ENCODE peak calls at places on chromosome 3, in eight cellular contexts. H is upper lobe of left lung, B is IMR-90, U is HFF-Myc, P is endothelial cell, Z is GM13976, Q is left ventricle myocardium inferior, K is tibial artery. O is an unnamed sample.

GRCh38 chr3:21718161-21718765 is 32.7 kb downstream of the ZNF385D start:
- DNase-seq in B (peak; percentile 96), H (no peak), U (peak; percentile 59), Z (no peak), Q (no peak), P (no peak), K (no peak), O (peak; percentile 65)

GRCh38 chr3:123813876-123814275 is 70.3 kb downstream of the MYLK start:
- DNase-seq in Z (no peak), H (no peak), P (no peak), U (no peak), K (peak; percentile 71), B (no peak), Q (no peak), O (no peak)

GRCh38 chr3:127036209-127037020 is 53.5 kb downstream of the PLXNA1 start:
- DNase-seq in Q (peak; percentile 14), K (peak; percentile 62), Z (no peak), U (no peak), P (no peak), B (no peak), H (peak; percentile 75), O (no peak)

GRCh38 chr3:139533781-139534443 is 5.6 kb downstream of the RBP1 start:
- DNase-seq in B (peak; percentile 65), P (no peak), Q (peak; percentile 35), Z (no peak), U (no peak), K (no peak), H (peak; percentile 17), O (no peak)

GRCh38 chr3:194885766-194886165 is 200.1 kb downstream of the FAM43A start:
- DNase-seq in Q (no peak), B (no peak), U (no peak), H (no peak), P (no peak), Z (no peak), K (no peak), O (no peak)

GRCh38 chr3:66499881-66500574 is 794 bp downstream of the LRIG1 start:
- DNase-seq in P (peak; percentile 54), Q (peak; percentile 46), U (no peak), H (peak; percentile 92), K (peak; percentile 73), B (peak; percentile 43), Z (peak; percentile 54), O (no peak)

GRCh38 chr3:149234671-149235245 is 13.1 kb upstream of the CP start:
- DNase-seq in H (no peak), B (no peak), Q (no peak), P (no peak), Z (no peak), U (no peak), K (no peak), O (no peak)

GRCh38 chr3:149473314-149473990 is 1.0 kb upstream of the TM4SF4 start:
- DNase-seq in U (no peak), P (no peak), B (peak; percentile 85), Q (no peak), H (no peak), Z (no peak), K (peak; percentile 90), O (no peak)

GRCh38 chr3:177308911-177309310 is 111.6 kb upstream of the TBL1XR1 start:
- DNase-seq in P (no peak), Z (no peak), K (no peak), U (no peak), Q (no peak), B (no peak), H (no peak), O (no peak)

GRCh38 chr3:177307391-177307790 is 110.1 kb upstream of the TBL1XR1 start:
- DNase-seq in P (no peak), Q (no peak), B (no peak), Z (no peak), U (no peak), H (no peak), K (no peak), O (no peak)

GRCh38 chr3:177300842-177301241 is 103.6 kb upstream of the TBL1XR1 start:
- DNase-seq in Z (no peak), H (no peak), Q (no peak), B (no peak), U (no peak), K (no peak), P (no peak), O (no peak)

DNA sequence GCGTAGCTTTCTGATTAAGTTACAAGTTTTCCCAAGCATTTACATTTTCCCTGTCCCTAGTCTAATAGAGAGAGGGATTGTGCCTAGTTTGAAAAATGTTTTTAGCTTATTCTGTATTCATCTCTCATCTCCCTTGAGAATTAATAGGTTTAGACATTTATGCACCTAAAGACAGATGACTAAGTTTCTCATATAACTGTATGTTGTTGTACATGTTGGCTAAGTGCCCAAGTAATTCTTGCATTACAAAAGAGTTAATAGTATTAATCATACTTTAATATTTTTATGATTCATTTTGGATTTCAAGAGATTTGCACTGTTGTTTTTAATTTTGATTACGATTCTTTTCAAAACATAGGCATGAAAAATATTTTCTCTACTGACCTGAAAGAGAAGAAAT is 109.0 kb upstream of the TBL1XR1 start:
- DNase-seq in P (no peak), Q (no peak), K (no peak), Z (no peak), U (no peak), B (peak; percentile 50), H (no peak), O (no peak)
- TF ChIP-seq CTCF in P (no peak), Q (no peak), K (no peak), Z (no peak), U (no peak), B (no peak), H (no peak), O (no peak)

DNA sequence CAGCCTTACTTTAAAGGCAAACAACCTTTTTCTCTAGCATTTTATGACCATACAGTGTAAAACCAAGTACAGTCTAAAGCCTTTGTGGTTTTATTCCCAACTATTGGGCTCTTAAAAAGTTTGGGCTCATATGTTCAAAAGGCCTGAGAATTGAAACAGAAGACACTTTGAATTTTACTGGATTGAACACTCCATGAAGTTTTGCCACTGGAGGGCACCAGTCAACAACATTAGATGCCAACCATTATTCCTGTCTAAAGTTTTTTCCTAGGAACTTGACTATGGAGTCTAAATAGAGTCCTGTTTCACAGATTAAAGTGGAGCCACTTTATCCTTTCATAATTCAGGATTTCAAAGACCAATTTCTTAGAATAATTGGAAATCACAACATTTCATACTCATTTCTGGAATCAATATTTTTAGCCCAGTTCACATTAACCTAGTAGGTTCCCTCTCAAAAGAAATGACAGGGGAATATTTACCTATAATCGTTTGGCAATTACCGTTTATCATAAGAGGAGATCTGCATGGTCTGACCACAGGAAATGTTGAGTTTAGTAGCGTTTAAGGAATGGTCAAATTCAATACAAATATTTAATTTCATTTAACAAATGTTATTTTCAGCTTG is 244.1 kb upstream of the PDZRN3 start:
- DNase-seq in B (peak; percentile 38), U (peak; percentile 24), P (peak; percentile 48), Q (no peak), K (no peak), Z (peak; percentile 20), H (no peak), O (peak; percentile 7)
- TF ChIP-seq CTCF in B (peak; percentile 68), U (peak; percentile 44), P (peak; percentile 51), Q (peak; percentile 72), K (peak; percentile 43), Z (peak; percentile 2), H (no peak), O (peak; percentile 68)

GRCh38 chr3:16900779-16901440 is 16.2 kb downstream of the PLCL2 start:
- DNase-seq in Q (no peak), H (no peak), B (no peak), K (no peak), Z (no peak), P (no peak), U (no peak), O (no peak)
- TF ChIP-seq CTCF in Q (no peak), H (no peak), B (no peak), K (no peak), Z (no peak), P (no peak), U (no peak), O (no peak)

DNA sequence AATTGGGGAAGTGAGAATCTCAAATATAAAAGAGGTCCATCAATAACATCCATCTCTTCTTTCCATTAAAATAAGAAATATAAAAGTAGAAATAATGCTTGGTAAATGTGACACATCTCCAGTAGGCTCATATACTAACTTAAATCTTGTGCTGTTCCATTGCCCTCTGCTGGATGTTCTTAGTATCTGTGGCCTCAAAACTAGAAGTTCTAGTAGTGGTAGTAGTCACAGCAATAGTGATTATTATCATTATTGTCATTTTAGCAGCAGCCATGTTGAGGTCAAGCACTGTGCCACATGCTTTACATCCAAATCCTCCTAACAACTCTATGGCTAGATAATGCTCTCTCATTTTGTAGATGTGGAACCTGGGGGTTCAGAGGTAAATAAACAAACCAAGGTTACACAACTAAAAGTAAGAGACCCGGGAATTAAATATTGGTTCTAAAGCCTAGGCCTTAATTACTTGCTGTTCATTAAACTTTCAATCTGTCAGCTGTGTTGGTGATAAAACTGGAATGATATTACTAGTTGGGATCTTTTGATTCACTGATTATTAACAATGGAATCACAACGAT is 20.2 kb upstream of the BTLA start:
- DNase-seq in H (no peak), U (peak; percentile 27), K (no peak), B (peak; percentile 78), Z (peak; percentile 54), P (peak; percentile 22), Q (no peak), O (peak; percentile 24)
- TF ChIP-seq CTCF in H (peak; percentile 52), U (peak; percentile 61), K (peak; percentile 86), B (peak; percentile 84), Z (peak; percentile 59), P (peak; percentile 71), Q (peak; percentile 81), O (peak; percentile 73)

DNA sequence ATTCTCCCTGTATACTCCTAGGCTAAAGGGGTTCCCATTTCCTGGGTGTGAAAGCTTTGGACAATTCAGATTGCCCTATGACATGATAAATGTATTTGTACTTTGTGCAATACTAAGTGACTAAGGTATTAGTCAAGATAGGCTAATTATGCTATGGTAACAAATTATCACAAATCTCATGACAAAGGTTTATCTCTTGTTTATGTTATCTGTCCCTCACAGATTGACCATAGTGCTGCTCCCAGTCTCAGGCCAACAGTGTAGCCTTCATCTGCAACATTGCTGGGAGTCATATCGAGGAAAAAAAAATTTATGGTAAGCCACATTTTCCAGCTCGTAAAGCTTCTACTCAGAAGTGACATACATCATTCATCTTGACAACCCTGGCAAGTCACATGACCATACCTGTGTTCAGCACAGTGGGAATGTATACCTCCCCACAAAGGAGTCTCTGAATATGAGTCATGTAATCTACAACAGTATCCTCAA is 346.2 kb downstream of the IGSF11 start:
- DNase-seq in U (no peak), P (no peak), K (no peak), Q (no peak), Z (no peak), B (no peak), H (no peak), O (no peak)
- TF ChIP-seq CTCF in U (no peak), P (no peak), K (no peak), Q (no peak), Z (no peak), B (no peak), H (no peak), O (no peak)

O was measured in AG09319.